ENCODE peak calls at places on chromosomes 2 and 18, in eight cellular contexts. F, S, W, E, O, P, Y and V are unnamed samples.

GRCh38 chr2:234241656-234242445 is 191.3 kb downstream of the SPP2 start:
- DNase-seq in W (no peak), E (peak), S (peak), F (no peak), P (no peak), Y (no peak), O (no peak), V (peak)

GRCh38 chr2:188588235-188588634 is 296.6 kb downstream of the GULP1 start:
- DNase-seq in S (no peak), F (no peak), O (no peak), W (no peak), P (no peak), Y (no peak), E (no peak), V (no peak)

GRCh38 chr2:85071096-85071495 is 62.1 kb upstream of the TCF7L1 start:
- DNase-seq in W (no peak), E (peak), S (no peak), P (no peak), F (peak), O (no peak), Y (no peak), V (no peak)

GRCh38 chr2:239150125-239151011 is 250.5 kb downstream of the HDAC4 start:
- DNase-seq in Y (peak), F (no peak), W (no peak), E (no peak), P (peak), O (no peak), S (no peak), V (no peak)

GRCh38 chr2:202632682-202633081 is 2.1 kb upstream of the FAM117B start:
- DNase-seq in S (no peak), Y (peak), W (no peak), O (no peak), F (peak), P (no peak), E (peak), V (peak)

GRCh38 chr2:203855274-203855673 is 12.3 kb upstream of the CTLA4 start:
- DNase-seq in S (no peak), E (no peak), F (no peak), Y (no peak), O (no peak), W (no peak), P (no peak), V (no peak)

GRCh38 chr2:105102963-105103421 is 65.1 kb downstream of the MRPS9 start:
- DNase-seq in W (no peak), Y (no peak), O (no peak), E (peak), F (peak), P (no peak), S (peak), V (no peak)

GRCh38 chr18:14945984-14946383 is 198.0 kb downstream of the ANKRD30B start:
- DNase-seq in O (no peak), E (no peak), W (no peak), F (no peak), S (no peak), P (no peak), Y (no peak), V (no peak)

GRCh38 chr18:63224574-63224973 is 95.0 kb downstream of the BCL2 start:
- DNase-seq in W (no peak), P (no peak), O (no peak), Y (no peak), S (no peak), F (no peak), E (no peak), V (no peak)

GRCh38 chr2:99675110-99675661 is 185.4 kb upstream of the REV1 start:
- DNase-seq in W (no peak), Y (no peak), F (no peak), O (no peak), E (no peak), S (peak), P (no peak), V (no peak)

GRCh38 chr2:126828471-126828870 is 70.2 kb upstream of the TEX51 start:
- DNase-seq in Y (no peak), P (no peak), S (no peak), E (no peak), F (no peak), W (no peak), O (no peak), V (no peak)

GRCh38 chr2:212282596-212283330 is 255.8 kb downstream of the ERBB4 start:
- DNase-seq in P (no peak), O (no peak), S (no peak), W (no peak), Y (no peak), F (peak), E (no peak), V (no peak)

GRCh38 chr2:17227856-17228255 is 290.4 kb downstream of the RAD51AP2 start:
- DNase-seq in W (no peak), Y (no peak), F (no peak), O (no peak), E (no peak), P (no peak), S (no peak), V (no peak)

GRCh38 chr2:153668923-153669322 is 190.4 kb upstream of the RPRM start:
- DNase-seq in Y (no peak), F (no peak), O (no peak), E (no peak), S (no peak), W (no peak), P (no peak), V (no peak)

GRCh38 chr2:32627441-32627900 is 379 bp upstream of the TTC27 start:
- DNase-seq in O (peak), W (no peak), E (peak), F (peak), Y (peak), S (no peak), P (no peak), V (peak)

GRCh38 chr2:82259551-82259950 is 1955.0 kb upstream of the LRRTM1 start:
- DNase-seq in E (no peak), F (no peak), Y (no peak), W (no peak), P (no peak), O (no peak), S (no peak), V (no peak)

GRCh38 chr2:4140284-4140962 is 437.0 kb downstream of the DCDC2C start:
- DNase-seq in F (no peak), W (no peak), S (no peak), O (no peak), E (no peak), Y (no peak), P (no peak), V (no peak)

GRCh38 chr2:143611336-143611735 is 482.1 kb downstream of the ARHGAP15 start:
- DNase-seq in W (no peak), E (no peak), O (no peak), F (no peak), Y (no peak), P (no peak), S (no peak), V (no peak)

GRCh38 chr2:201572822-201573493 is 70.3 kb downstream of the TMEM237 start:
- DNase-seq in O (no peak), E (no peak), S (no peak), Y (no peak), F (no peak), P (no peak), W (no peak), V (no peak)

GRCh38 chr2:197294260-197294659 is 16.3 kb downstream of the ANKRD44 start:
- DNase-seq in F (no peak), Y (no peak), S (no peak), O (no peak), W (no peak), E (no peak), P (peak), V (no peak)

GRCh38 chr18:60568211-60568610 is 195.6 kb upstream of the MC4R start:
- DNase-seq in F (no peak), W (no peak), S (no peak), Y (no peak), P (no peak), O (no peak), E (peak), V (no peak)